ENCODE peak calls at places on chromosomes 1 and 21, in ten cellular contexts. E is transverse colon, I is tibial nerve, J is HepG2, Z is K562, X is A549, C is esophagus muscularis mucosa, A is sigmoid colon, P is ovary, R is suprapubic skin. B is an unnamed sample. For H3K4me1, the result is how much of the 10 kb centered on the place peaks cover.

GRCh38 chr21:29072873-29073221 is 601 bp downstream of the CCT8 start:
- DNase-seq in E (no peak), I (no peak), J (peak), Z (peak), X (peak), C (no peak), A (no peak), P (no peak), R (no peak), B (no peak)

GRCh38 chr1:74690909-74691308 is 17.3 kb upstream of the ERICH3 start:
- DNase-seq in E (no peak), I (no peak), J (no peak), Z (no peak), X (no peak), C (no peak), A (no peak), P (no peak), R (no peak), B (no peak)

GRCh38 chr1:44676484-44677200 is 2.1 kb downstream of the ARMH1 start:
- DNase-seq in E (no peak), I (no peak), J (no peak), Z (no peak), X (peak), C (no peak), A (no peak), P (no peak), R (no peak), B (no peak)

GRCh38 chr1:70195342-70195741 is 10.0 kb downstream of the LRRC40 start:
- DNase-seq in E (no peak), I (no peak), J (no peak), Z (no peak), X (no peak), C (no peak), A (no peak), P (no peak), R (no peak), B (no peak)

GRCh38 chr1:191974004-191974403 is 184.3 kb upstream of the RGS18 start:
- DNase-seq in E (no peak), I (no peak), J (no peak), Z (no peak), X (no peak), C (no peak), A (no peak), P (no peak), R (no peak), B (no peak)

GRCh38 chr1:207076181-207076949 is 12.3 kb upstream of the C4BPB start:
- DNase-seq in E (no peak), I (no peak), J (no peak), Z (peak), X (no peak), C (no peak), A (no peak), P (no peak), R (no peak), B (no peak)

GRCh38 chr1:213649373-213649772 is 338.4 kb upstream of the PROX1 start:
- DNase-seq in E (no peak), I (no peak), J (no peak), Z (peak), X (no peak), C (no peak), A (no peak), P (no peak), R (no peak), B (no peak)

GRCh38 chr1:19029191-19030085 is 73.0 kb upstream of the IFFO2 start:
- DNase-seq in E (no peak), I (no peak), J (no peak), Z (no peak), X (no peak), C (no peak), A (no peak), P (no peak), R (peak), B (no peak)

GRCh38 chr1:240613353-240614142 is 1.6 kb upstream of the GREM2 start:
- DNase-seq in E (no peak), I (no peak), J (no peak), Z (no peak), X (no peak), C (no peak), A (no peak), P (no peak), R (no peak), B (no peak)

GRCh38 chr1:171790318-171790717 is 8.9 kb downstream of the METTL13 start:
- DNase-seq in E (no peak), I (no peak), J (no peak), Z (no peak), X (no peak), C (no peak), A (no peak), P (no peak), R (no peak), B (no peak)

GRCh38 chr21:45767071-45768006 is 123.8 kb downstream of the PCBP3 start:
- DNase-seq in E (no peak), I (no peak), J (no peak), Z (no peak), X (no peak), C (no peak), A (no peak), P (no peak), R (no peak), B (no peak)

GRCh38 chr1:37761416-37762095 is 3.4 kb downstream of the EPHA10 start:
- DNase-seq in E (no peak), I (no peak), J (no peak), Z (no peak), X (no peak), C (no peak), A (no peak), P (no peak), R (no peak), B (no peak)

GRCh38 chr1:214102907-214103306 is 115.1 kb downstream of the PROX1 start:
- DNase-seq in E (no peak), I (no peak), J (peak), Z (no peak), X (peak), C (no peak), A (no peak), P (no peak), R (no peak), B (no peak)

GRCh38 chr1:44377925-44378784 is 23.1 kb upstream of the ERI3 start:
- DNase-seq in E (peak), I (no peak), J (peak), Z (peak), X (peak), C (no peak), A (no peak), P (no peak), R (no peak), B (peak)

GRCh38 chr1:231039161-231040018 is 664 bp downstream of the FAM89A start:
- DNase-seq in E (peak), I (no peak), J (no peak), Z (peak), X (peak), C (no peak), A (peak), P (peak), R (no peak), B (no peak)

GRCh38 chr1:153610334-153611023 is 2.5 kb downstream of the S100A16 start:
- DNase-seq in E (no peak), I (no peak), J (no peak), Z (no peak), X (peak), C (no peak), A (no peak), P (no peak), R (no peak), B (no peak)

GRCh38 chr1:92851729-92852128 is 19.9 kb downstream of the RPL5 start:
- DNase-seq in E (no peak), I (no peak), J (no peak), Z (no peak), X (no peak), C (no peak), A (no peak), P (no peak), R (no peak), B (no peak)

GRCh38 chr1:38500352-38500751 is 359.2 kb downstream of the RRAGC start:
- DNase-seq in E (no peak), I (no peak), J (no peak), Z (no peak), X (no peak), C (no peak), A (no peak), P (no peak), R (no peak), B (no peak)

GRCh38 chr1:112386024-112386723 is 9.8 kb upstream of the CTTNBP2NL start:
- DNase-seq in E (no peak), I (no peak), J (no peak), Z (no peak), X (no peak), C (no peak), A (no peak), P (no peak), R (no peak), B (no peak)

GRCh38 chr1:155125946-155126493 is 1.7 kb upstream of the EFNA1 start:
- DNase-seq in E (peak), I (peak), J (peak), Z (no peak), X (no peak), C (no peak), A (peak), P (peak), R (no peak), B (peak)

GRCh38 chr1:53636621-53637171 is 102.3 kb downstream of the GLIS1 start:
- DNase-seq in E (no peak), I (no peak), J (no peak), Z (no peak), X (no peak), C (no peak), A (peak), P (no peak), R (peak), B (peak)

GRCh38 chr1:53631622-53632310 is 107.2 kb downstream of the GLIS1 start:
- DNase-seq in E (no peak), I (no peak), J (no peak), Z (no peak), X (no peak), C (peak), A (no peak), P (no peak), R (no peak), B (peak)

GRCh38 chr1:53637726-53638640 is 101.0 kb downstream of the GLIS1 start:
- DNase-seq in E (no peak), I (no peak), J (no peak), Z (no peak), X (no peak), C (no peak), A (no peak), P (no peak), R (peak), B (peak)

GRCh38 chr1:53633073-53633704 is 105.8 kb downstream of the GLIS1 start:
- DNase-seq in E (no peak), I (no peak), J (no peak), Z (no peak), X (no peak), C (peak), A (no peak), P (no peak), R (no peak), B (peak)

DNA sequence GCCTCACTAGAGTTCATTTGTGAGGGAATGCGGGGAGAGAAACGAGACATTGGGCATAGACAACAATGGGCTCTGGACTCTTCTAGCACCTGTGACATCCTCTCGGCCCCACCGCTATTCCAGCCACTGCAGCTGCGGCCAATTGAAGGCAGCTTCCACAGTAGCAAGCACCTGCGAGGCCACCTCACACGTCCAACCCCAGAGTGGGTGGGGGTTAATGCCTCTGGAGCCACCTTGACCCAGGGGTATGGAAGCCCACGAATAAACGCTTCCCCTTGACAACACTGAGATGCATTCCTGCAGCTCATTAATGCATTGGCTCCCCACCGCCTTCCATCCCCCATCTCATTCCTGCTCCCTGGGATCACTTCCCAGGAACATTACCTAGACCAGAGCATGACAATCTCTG is 104.4 kb downstream of the GLIS1 start:
- DNase-seq in E (no peak), I (no peak), J (no peak), Z (no peak), X (no peak), C (peak), A (peak), P (no peak), R (peak), B (peak)
- TF ChIP-seq EP300 in E (no peak), I (no peak), J (no peak), Z (no peak), X (no peak), C (no peak), A (no peak), P (no peak), R (no peak), B (no peak)

GRCh38 chr1:27606708-27607238 is 2.8 kb upstream of the AHDC1 start:
- DNase-seq in E (no peak), I (no peak), J (peak), Z (no peak), X (no peak), C (no peak), A (no peak), P (no peak), R (no peak), B (no peak)

GRCh38 chr1:27605796-27606707 is 2.1 kb upstream of the AHDC1 start:
- DNase-seq in E (peak), I (no peak), J (peak), Z (peak), X (peak), C (no peak), A (no peak), P (no peak), R (no peak), B (peak)

GRCh38 chr1:27605300-27605766 is 1.4 kb upstream of the AHDC1 start:
- DNase-seq in E (no peak), I (no peak), J (no peak), Z (no peak), X (no peak), C (no peak), A (no peak), P (no peak), R (no peak), B (no peak)

GRCh38 chr1:27609210-27609555 is 5.2 kb upstream of the AHDC1 start:
- DNase-seq in E (no peak), I (no peak), J (no peak), Z (no peak), X (no peak), C (no peak), A (no peak), P (no peak), R (no peak), B (no peak)

GRCh38 chr1:27607239-27607804 is 3.4 kb upstream of the AHDC1 start:
- DNase-seq in E (no peak), I (no peak), J (peak), Z (peak), X (no peak), C (no peak), A (no peak), P (no peak), R (no peak), B (no peak)
- H3K4me1 ChIP-seq in E (under half), I (under half), J (half or more), Z (under half), X (under half), C (under half), A (under half), P (under half), R (under half), B (under half)

GRCh38 chr1:210144736-210145135 is 87.9 kb upstream of the SERTAD4 start:
- DNase-seq in E (no peak), I (no peak), J (no peak), Z (no peak), X (no peak), C (no peak), A (no peak), P (no peak), R (no peak), B (no peak)
- TF ChIP-seq EP300 in E (no peak), I (no peak), J (no peak), Z (no peak), X (no peak), C (no peak), A (no peak), P (no peak), R (no peak), B (no peak)

GRCh38 chr1:23480187-23481025 is 3.6 kb downstream of the ASAP3 start:
- DNase-seq in E (no peak), I (no peak), J (no peak), Z (no peak), X (no peak), C (no peak), A (no peak), P (no peak), R (no peak), B (no peak)
- H3K4me1 ChIP-seq in E (under half), I (under half), J (half or more), Z (under half), X (under half), C (half or more), A (under half), P (under half), R (half or more), B (under half)

GRCh38 chr21:15549671-15550070 is 180.1 kb upstream of the USP25 start:
- DNase-seq in E (no peak), I (no peak), J (peak), Z (no peak), X (no peak), C (no peak), A (no peak), P (no peak), R (no peak), B (no peak)
- TF ChIP-seq EP300 in E (no peak), I (no peak), J (no peak), Z (no peak), X (no peak), C (no peak), A (no peak), P (no peak), R (no peak), B (no peak)

B was measured in stomach.